ENCODE peak calls at places on chromosomes 13 and 19, in ten cellular contexts. B is ELF-1; U is non-pigmented ciliary epithelial cell; E is NCI-H460; L is midbrain; A is nucleus accumbens; F is AG09319; K is pancreas; S is heart left ventricle; P is stimulated activated CD4-positive, alpha-beta T cell treated with anti-CD3 and anti-CD28 coated beads, Interleukin-4, amount 100 ng/mL, for 48 hours. Z is an unnamed sample.

GRCh38 chr13:92158335-92158734 is 759.9 kb downstream of the GPC5 start:
- DNase-seq in B (no peak), P (no peak), U (peak; percentile 13), F (no peak), E (no peak), K (no peak), S (no peak), L (no peak), A (no peak), Z (no peak)

GRCh38 chr13:108961542-108962125 is 332.2 kb downstream of the MYO16 start:
- DNase-seq in A (no peak), K (no peak), S (no peak), P (no peak), L (peak; percentile 77), E (peak; percentile 57), U (no peak), B (peak; percentile 25), F (no peak), Z (no peak)

GRCh38 chr19:52398091-52398461 is 427 bp downstream of the ZNF528 start:
- DNase-seq in K (no peak), F (no peak), P (no peak), A (no peak), U (no peak), B (no peak), E (no peak), S (no peak), L (no peak), Z (no peak)

GRCh38 chr13:50241479-50241878 is 226.2 kb downstream of the KCNRG start:
- DNase-seq in P (no peak), U (no peak), S (no peak), A (no peak), B (no peak), F (no peak), K (no peak), L (no peak), E (no peak), Z (no peak)

GRCh38 chr13:41418027-41418426 is 39.3 kb upstream of the RGCC start:
- DNase-seq in E (no peak), A (no peak), S (no peak), L (no peak), U (peak; percentile 90), K (no peak), B (no peak), P (no peak), F (peak; percentile 73), Z (peak; percentile 59)

GRCh38 chr19:5172859-5173577 is 167.6 kb downstream of the PTPRS start:
- DNase-seq in F (peak; percentile 85), L (no peak), S (peak; percentile 32), U (peak; percentile 97), E (peak; percentile 94), K (no peak), P (no peak), B (no peak), A (no peak), Z (peak; percentile 19)

GRCh38 chr13:110137677-110138008 is 169.3 kb downstream of the COL4A1 start:
- DNase-seq in E (no peak), K (no peak), F (no peak), P (peak; percentile 4), U (no peak), A (no peak), L (peak; percentile 52), S (peak; percentile 75), B (no peak), Z (peak; percentile 17)

GRCh38 chr19:3899531-3900294 is 19.2 kb downstream of the ATCAY start:
- DNase-seq in F (no peak), P (no peak), K (no peak), U (no peak), B (peak; percentile 51), A (no peak), L (peak; percentile 2), S (no peak), E (no peak), Z (no peak)

GRCh38 chr13:98525852-98526512 is 50.9 kb downstream of the STK24 start:
- DNase-seq in F (no peak), S (no peak), P (no peak), A (no peak), U (no peak), E (no peak), L (no peak), B (no peak), K (no peak), Z (no peak)

GRCh38 chr13:32537580-32538233 is 888 bp downstream of the N4BP2L2 start:
- DNase-seq in K (peak; percentile 62), B (peak; percentile 40), U (no peak), L (peak; percentile 50), A (peak; percentile 8), P (peak; percentile 23), E (no peak), S (peak; percentile 38), F (no peak), Z (no peak)

GRCh38 chr19:57807541-57807940 is 7.2 kb downstream of the ZNF552 start:
- DNase-seq in K (no peak), L (no peak), A (no peak), F (no peak), P (no peak), E (no peak), U (no peak), S (no peak), B (no peak), Z (no peak)

GRCh38 chr19:38735257-38735686 is 9.0 kb downstream of the CAPN12 start:
- DNase-seq in F (no peak), L (no peak), P (no peak), A (no peak), B (peak; percentile 79), U (no peak), K (peak; percentile 64), S (no peak), E (no peak), Z (no peak)

GRCh38 chr13:110912651-110913051 is 2.2 kb downstream of the ANKRD10 start:
- DNase-seq in S (no peak), A (no peak), P (no peak), U (peak; percentile 50), E (no peak), B (peak; percentile 33), F (no peak), L (no peak), K (no peak), Z (peak; percentile 57)

GRCh38 chr19:38784224-38784623 is 4.8 kb upstream of the LGALS7B start:
- DNase-seq in A (no peak), B (no peak), L (no peak), S (no peak), U (peak; percentile 9), P (no peak), F (no peak), E (no peak), K (no peak), Z (no peak)

GRCh38 chr13:50082426-50083283 is 67.4 kb downstream of the KCNRG start:
- DNase-seq in B (peak; percentile 84), P (peak; percentile 74), E (peak; percentile 75), F (no peak), S (peak; percentile 64), A (peak; percentile 10), K (peak; percentile 85), U (no peak), L (no peak), Z (no peak)

GRCh38 chr19:44687898-44688297 is 11.1 kb upstream of the CEACAM16 start:
- DNase-seq in F (no peak), K (no peak), U (no peak), B (no peak), L (no peak), E (no peak), P (no peak), S (no peak), A (no peak), Z (no peak)

GRCh38 chr13:88217372-88217771 is 546.2 kb downstream of the SLITRK5 start:
- DNase-seq in P (no peak), K (no peak), A (no peak), B (no peak), U (no peak), S (no peak), L (no peak), E (no peak), F (no peak), Z (no peak)

Z was measured in pulmonary artery endothelial cell.